ENCODE peak calls at places on chromosomes 16 and 17, in four cellular contexts. J, T, U and W are unnamed samples. For H3K4me1, the result is how much of the 10 kb centered on the place peaks cover.

GRCh38 chr16:49158029-49158642 is 123.5 kb downstream of the CBLN1 start:
- DNase-seq in J (no peak), T (no peak), U (no peak), W (no peak)

GRCh38 chr16:77113835-77114234 is 77.2 kb upstream of the MON1B start:
- DNase-seq in J (peak), T (no peak), U (no peak), W (no peak)

GRCh38 chr17:8123695-8124349 is at the start of gene HES7:
- DNase-seq in J (peak), T (peak), U (no peak), W (peak)

GRCh38 chr17:17750881-17751280 is 69.6 kb downstream of the RAI1 start:
- DNase-seq in J (no peak), T (no peak), U (no peak), W (no peak)

GRCh38 chr17:4110152-4110551 is 32.7 kb downstream of the ZZEF1 start:
- DNase-seq in J (peak), T (no peak), U (no peak), W (no peak)

GRCh38 chr17:1730345-1731193 is 6.1 kb downstream of the WDR81 start:
- DNase-seq in J (no peak), T (peak), U (peak), W (peak)

GRCh38 chr16:67456383-67457140 is 24.4 kb downstream of the ATP6V0D1 start:
- DNase-seq in J (no peak), T (peak), U (peak), W (peak)

GRCh38 chr17:32943647-32944191 is 15.8 kb downstream of the TMEM98 start:
- DNase-seq in J (no peak), T (peak), U (peak), W (peak)

GRCh38 chr16:20387978-20388377 is 16.6 kb downstream of the PDILT start:
- DNase-seq in J (no peak), T (no peak), U (no peak), W (no peak)

GRCh38 chr16:86494565-86495356 is 15.6 kb upstream of the FOXF1 start:
- DNase-seq in J (no peak), T (no peak), U (no peak), W (peak)

GRCh38 chr16:3304370-3304769 is 860 bp downstream of the TIGD7 start:
- DNase-seq in J (no peak), T (no peak), U (no peak), W (no peak)

DNA sequence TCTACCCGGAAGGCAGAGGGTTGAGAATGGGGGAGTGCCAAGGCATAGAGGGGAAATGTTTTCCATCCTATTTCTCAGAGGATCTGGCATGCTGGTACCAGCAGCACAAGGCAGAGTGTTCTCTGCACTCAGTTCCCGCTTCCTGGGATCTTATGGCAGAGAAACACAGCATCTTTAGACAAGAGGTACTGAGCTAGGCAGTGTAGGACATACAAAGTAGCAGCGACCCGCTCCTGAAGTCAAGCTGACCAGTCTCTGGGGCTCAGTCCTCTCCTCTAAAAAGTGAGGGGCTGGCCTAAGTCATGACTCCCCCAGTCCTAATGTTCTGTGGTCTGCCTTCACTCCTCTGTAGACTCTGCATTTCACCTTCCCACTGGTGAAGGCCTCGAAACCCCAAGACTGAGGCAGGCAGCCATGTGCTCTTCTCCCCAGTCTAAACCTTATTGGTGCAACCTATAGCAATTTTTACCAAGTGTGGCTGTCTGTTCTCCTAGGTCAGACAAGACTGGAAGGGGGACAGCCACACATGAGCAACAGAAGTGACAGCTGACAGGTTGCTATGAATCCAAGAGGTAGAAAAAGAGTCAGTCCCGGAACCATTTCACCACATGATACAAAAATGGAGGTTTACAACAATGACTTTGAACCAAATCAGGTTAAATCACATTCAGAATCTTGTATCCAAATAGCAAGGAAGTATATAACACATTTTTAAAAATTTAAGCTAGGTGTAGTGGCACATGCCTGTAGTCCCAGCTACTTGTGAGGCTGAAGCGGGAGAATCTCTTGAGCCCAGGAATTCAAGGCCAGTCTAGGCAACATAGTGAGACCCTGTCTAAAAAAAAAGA is 11.4 kb upstream of the TSPOAP1 start:
- DNase-seq in J (no peak), T (no peak), U (no peak), W (no peak)
- TF ChIP-seq POLR2A in J (no peak), T (no peak), U (no peak), W (no peak)

GRCh38 chr17:35536664-35537160 is 766 bp downstream of the SLFN12L start:
- DNase-seq in J (no peak), T (no peak), U (no peak), W (no peak)

GRCh38 chr17:35537569-35538209 is at the start of gene SLFN12L:
- DNase-seq in J (peak), T (no peak), U (no peak), W (no peak)

GRCh38 chr17:35540589-35541404 is 3.3 kb upstream of the SLFN12L start:
- DNase-seq in J (peak), T (no peak), U (no peak), W (peak)

GRCh38 chr17:35541434-35541833 is 4.0 kb upstream of the SLFN12L start:
- DNase-seq in J (no peak), T (no peak), U (no peak), W (no peak)

GRCh38 chr17:35539659-35540026 is 2.2 kb upstream of the SLFN12L start:
- DNase-seq in J (no peak), T (no peak), U (no peak), W (no peak)
- H3K4me3 ChIP-seq in J (no peak), T (no peak), U (no peak), W (no peak)

DNA sequence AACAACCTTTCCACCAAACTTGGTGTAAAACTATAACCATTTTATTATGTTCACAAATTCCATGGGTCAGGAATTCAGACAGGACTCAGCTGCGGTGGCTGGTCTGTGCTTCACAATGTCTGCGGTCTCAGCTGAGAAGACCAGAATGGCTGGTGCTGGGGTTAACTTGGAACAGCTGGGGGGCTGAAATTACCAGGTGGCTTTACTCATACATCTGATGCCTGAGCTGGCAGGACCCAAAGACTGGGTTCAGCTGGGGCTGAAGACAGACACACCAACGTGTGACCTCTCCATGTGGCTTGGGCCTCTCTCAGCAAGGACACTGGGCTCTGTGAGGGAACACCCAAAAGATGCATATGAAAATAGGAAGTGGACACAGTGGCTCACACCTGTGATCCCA is 5.7 kb upstream of the HID1 start:
- DNase-seq in J (no peak), T (no peak), U (no peak), W (no peak)
- H3K4me1 ChIP-seq in J (under half), T (under half), U (under half), W (under half)

DNA sequence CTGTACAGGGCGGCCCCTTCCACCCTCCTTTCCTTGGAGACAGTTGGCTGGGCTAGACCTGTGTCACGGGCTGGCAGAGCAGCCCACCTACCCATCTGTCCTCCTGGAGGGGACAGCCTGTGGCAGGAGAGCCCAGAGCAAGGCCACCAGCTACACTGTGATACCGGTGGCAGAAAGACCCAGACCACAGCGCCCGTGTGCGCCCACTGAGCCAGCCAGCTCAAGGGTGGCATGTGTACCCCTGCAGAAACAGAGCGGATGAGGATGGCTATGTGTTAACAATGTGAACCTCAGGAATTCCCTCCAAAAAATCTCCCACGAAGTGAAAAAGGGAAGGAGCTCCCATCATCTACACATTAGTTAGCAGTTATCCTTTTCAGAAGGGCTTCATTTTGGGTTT is 7.1 kb downstream of the HBQ1 start:
- DNase-seq in J (no peak), T (no peak), U (no peak), W (no peak)
- TF ChIP-seq POLR2A in J (no peak), T (no peak), U (no peak), W (no peak)

GRCh38 chr16:56610017-56610608 is 1.7 kb downstream of the MT2A start:
- DNase-seq in J (peak), T (no peak), U (peak), W (peak)

GRCh38 chr16:56609463-56609921 is 1.1 kb downstream of the MT2A start:
- DNase-seq in J (peak), T (peak), U (peak), W (peak)

GRCh38 chr16:56607675-56608042 is 725 bp upstream of the MT2A start:
- DNase-seq in J (no peak), T (no peak), U (no peak), W (no peak)

GRCh38 chr16:56608043-56608875 is at the start of gene MT2A:
- DNase-seq in J (peak), T (peak), U (peak), W (peak)

DNA sequence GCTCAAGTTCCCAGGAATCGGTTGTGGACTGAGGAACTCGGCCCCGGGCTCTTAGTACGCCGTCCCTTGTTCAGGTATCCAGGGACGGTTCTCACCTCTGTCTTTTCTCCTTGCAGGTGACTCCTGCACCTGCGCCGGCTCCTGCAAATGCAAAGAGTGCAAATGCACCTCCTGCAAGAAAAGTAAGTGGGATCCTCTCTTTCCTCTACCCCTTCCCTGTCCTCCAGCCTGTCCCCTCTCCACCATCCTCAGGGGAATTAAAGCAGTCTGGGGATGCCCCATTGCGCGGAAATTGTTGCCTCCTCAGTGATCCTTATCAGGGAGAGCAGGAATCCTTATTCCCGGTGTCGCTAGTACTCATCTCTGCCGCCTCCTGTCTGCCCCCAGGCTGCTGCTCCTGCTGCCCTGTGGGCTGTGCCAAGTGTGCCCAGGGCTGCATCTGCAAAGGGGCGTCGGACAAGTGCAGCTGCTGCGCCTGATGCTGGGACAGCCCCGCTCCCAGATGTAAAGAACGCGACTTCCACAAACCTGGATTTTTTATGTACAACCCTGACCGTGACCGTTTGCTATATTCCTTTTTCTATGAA is 585 bp downstream of the MT2A start:
- DNase-seq in J (no peak), T (no peak), U (no peak), W (no peak)
- H3K4me3 ChIP-seq in J (peak), T (peak), U (peak), W (peak)